ENCODE peak calls at places on chromosomes 3 and 15, in seven cellular contexts. One of them, this sample, is unnamed. For H3K4me1, the result is how much of the 10 kb centered on the place peaks cover.

GRCh38 chr15:67039349-67040075 is 25.9 kb upstream of the SMAD3 start:
- DNase-seq in CD8-positive, alpha-beta memory T cell: no peak
- DNase-seq in heart right ventricle: no peak
- DNase-seq in heart left ventricle: no peak
- DNase-seq in transverse colon: no peak
- DNase-seq in CD4-positive, CD25-positive, alpha-beta regulatory T cell: no peak
- DNase-seq in neuronal stem cell: peak
- DNase-seq in this sample: peak

GRCh38 chr3:69368129-69368741 is 17.7 kb downstream of the FRMD4B start:
- DNase-seq in CD8-positive, alpha-beta memory T cell: peak
- DNase-seq in heart right ventricle: no peak
- DNase-seq in heart left ventricle: no peak
- DNase-seq in transverse colon: peak
- DNase-seq in CD4-positive, CD25-positive, alpha-beta regulatory T cell: peak
- DNase-seq in neuronal stem cell: no peak
- DNase-seq in this sample: peak

GRCh38 chr3:47583320-47584075 is 4.8 kb upstream of the CSPG5 start:
- DNase-seq in CD8-positive, alpha-beta memory T cell: no peak
- DNase-seq in heart right ventricle: no peak
- DNase-seq in heart left ventricle: no peak
- DNase-seq in transverse colon: no peak
- DNase-seq in CD4-positive, CD25-positive, alpha-beta regulatory T cell: no peak
- DNase-seq in neuronal stem cell: no peak
- DNase-seq in this sample: peak

GRCh38 chr3:164940737-164941136 is 137.6 kb downstream of the SI start:
- DNase-seq in CD8-positive, alpha-beta memory T cell: no peak
- DNase-seq in heart right ventricle: no peak
- DNase-seq in heart left ventricle: no peak
- DNase-seq in transverse colon: no peak
- DNase-seq in CD4-positive, CD25-positive, alpha-beta regulatory T cell: no peak
- DNase-seq in neuronal stem cell: no peak
- DNase-seq in this sample: peak

GRCh38 chr3:43307226-43307625 is 20.9 kb downstream of the SNRK start:
- DNase-seq in CD8-positive, alpha-beta memory T cell: no peak
- DNase-seq in heart right ventricle: no peak
- DNase-seq in heart left ventricle: no peak
- DNase-seq in transverse colon: no peak
- DNase-seq in CD4-positive, CD25-positive, alpha-beta regulatory T cell: no peak
- DNase-seq in neuronal stem cell: no peak
- DNase-seq in this sample: no peak

GRCh38 chr3:126064627-126065258 is 19.2 kb downstream of the SLC41A3 start:
- DNase-seq in CD8-positive, alpha-beta memory T cell: no peak
- DNase-seq in heart right ventricle: no peak
- DNase-seq in heart left ventricle: no peak
- DNase-seq in transverse colon: peak
- DNase-seq in CD4-positive, CD25-positive, alpha-beta regulatory T cell: no peak
- DNase-seq in neuronal stem cell: no peak
- DNase-seq in this sample: no peak

GRCh38 chr3:135576786-135577185 is 388.7 kb upstream of the PPP2R3A start:
- DNase-seq in CD8-positive, alpha-beta memory T cell: no peak
- DNase-seq in heart right ventricle: no peak
- DNase-seq in heart left ventricle: no peak
- DNase-seq in transverse colon: no peak
- DNase-seq in CD4-positive, CD25-positive, alpha-beta regulatory T cell: no peak
- DNase-seq in neuronal stem cell: no peak
- DNase-seq in this sample: no peak

GRCh38 chr3:153026026-153026425 is 136.0 kb upstream of the RAP2B start:
- DNase-seq in CD8-positive, alpha-beta memory T cell: no peak
- DNase-seq in heart right ventricle: no peak
- DNase-seq in heart left ventricle: no peak
- DNase-seq in transverse colon: no peak
- DNase-seq in CD4-positive, CD25-positive, alpha-beta regulatory T cell: peak
- DNase-seq in neuronal stem cell: no peak
- DNase-seq in this sample: no peak

GRCh38 chr3:195086885-195087284 is 184.1 kb downstream of the XXYLT1 start:
- DNase-seq in CD8-positive, alpha-beta memory T cell: no peak
- DNase-seq in heart right ventricle: no peak
- DNase-seq in heart left ventricle: no peak
- DNase-seq in transverse colon: no peak
- DNase-seq in CD4-positive, CD25-positive, alpha-beta regulatory T cell: no peak
- DNase-seq in neuronal stem cell: no peak
- DNase-seq in this sample: no peak

GRCh38 chr15:68340711-68341671 is 63.4 kb downstream of the FEM1B start:
- DNase-seq in CD8-positive, alpha-beta memory T cell: no peak
- DNase-seq in heart right ventricle: no peak
- DNase-seq in heart left ventricle: no peak
- DNase-seq in transverse colon: no peak
- DNase-seq in CD4-positive, CD25-positive, alpha-beta regulatory T cell: no peak
- DNase-seq in neuronal stem cell: no peak
- DNase-seq in this sample: no peak

GRCh38 chr15:77862651-77863104 is 214.8 kb downstream of the TBC1D2B start:
- DNase-seq in CD8-positive, alpha-beta memory T cell: no peak
- DNase-seq in heart right ventricle: no peak
- DNase-seq in heart left ventricle: no peak
- DNase-seq in transverse colon: no peak
- DNase-seq in CD4-positive, CD25-positive, alpha-beta regulatory T cell: no peak
- DNase-seq in neuronal stem cell: no peak
- DNase-seq in this sample: no peak

GRCh38 chr3:159045279-159045678 is 243.4 kb downstream of the MFSD1 start:
- DNase-seq in CD8-positive, alpha-beta memory T cell: no peak
- DNase-seq in heart right ventricle: no peak
- DNase-seq in heart left ventricle: no peak
- DNase-seq in transverse colon: no peak
- DNase-seq in CD4-positive, CD25-positive, alpha-beta regulatory T cell: no peak
- DNase-seq in neuronal stem cell: no peak
- DNase-seq in this sample: no peak

GRCh38 chr15:62807539-62808130 is 234.9 kb upstream of the TPM1 start:
- DNase-seq in CD8-positive, alpha-beta memory T cell: no peak
- DNase-seq in heart right ventricle: no peak
- DNase-seq in heart left ventricle: no peak
- DNase-seq in transverse colon: no peak
- DNase-seq in CD4-positive, CD25-positive, alpha-beta regulatory T cell: no peak
- DNase-seq in neuronal stem cell: no peak
- DNase-seq in this sample: no peak

GRCh38 chr3:24365168-24365567 is 129.5 kb downstream of the THRB start:
- DNase-seq in CD8-positive, alpha-beta memory T cell: no peak
- DNase-seq in heart right ventricle: peak
- DNase-seq in heart left ventricle: peak
- DNase-seq in transverse colon: peak
- DNase-seq in CD4-positive, CD25-positive, alpha-beta regulatory T cell: no peak
- DNase-seq in neuronal stem cell: no peak
- DNase-seq in this sample: peak

GRCh38 chr3:196774191-196774820 is 34.6 kb downstream of the PAK2 start:
- DNase-seq in CD8-positive, alpha-beta memory T cell: no peak
- DNase-seq in heart right ventricle: no peak
- DNase-seq in heart left ventricle: no peak
- DNase-seq in transverse colon: no peak
- DNase-seq in CD4-positive, CD25-positive, alpha-beta regulatory T cell: no peak
- DNase-seq in neuronal stem cell: no peak
- DNase-seq in this sample: peak

GRCh38 chr3:11530153-11530721 is 113.5 kb downstream of the VGLL4 start:
- DNase-seq in CD8-positive, alpha-beta memory T cell: no peak
- DNase-seq in heart right ventricle: peak
- DNase-seq in heart left ventricle: no peak
- DNase-seq in transverse colon: no peak
- DNase-seq in CD4-positive, CD25-positive, alpha-beta regulatory T cell: no peak
- DNase-seq in neuronal stem cell: no peak
- DNase-seq in this sample: peak

GRCh38 chr15:35166730-35167359 is 81.8 kb upstream of the NANOGP8 start:
- DNase-seq in CD8-positive, alpha-beta memory T cell: no peak
- DNase-seq in heart right ventricle: no peak
- DNase-seq in heart left ventricle: no peak
- DNase-seq in transverse colon: no peak
- DNase-seq in CD4-positive, CD25-positive, alpha-beta regulatory T cell: no peak
- DNase-seq in neuronal stem cell: no peak
- DNase-seq in this sample: no peak

GRCh38 chr15:31353931-31354330 is 27.3 kb downstream of the KLF13 start:
- DNase-seq in CD8-positive, alpha-beta memory T cell: no peak
- DNase-seq in heart right ventricle: peak
- DNase-seq in heart left ventricle: peak
- DNase-seq in transverse colon: no peak
- DNase-seq in CD4-positive, CD25-positive, alpha-beta regulatory T cell: no peak
- DNase-seq in neuronal stem cell: no peak
- DNase-seq in this sample: no peak

DNA sequence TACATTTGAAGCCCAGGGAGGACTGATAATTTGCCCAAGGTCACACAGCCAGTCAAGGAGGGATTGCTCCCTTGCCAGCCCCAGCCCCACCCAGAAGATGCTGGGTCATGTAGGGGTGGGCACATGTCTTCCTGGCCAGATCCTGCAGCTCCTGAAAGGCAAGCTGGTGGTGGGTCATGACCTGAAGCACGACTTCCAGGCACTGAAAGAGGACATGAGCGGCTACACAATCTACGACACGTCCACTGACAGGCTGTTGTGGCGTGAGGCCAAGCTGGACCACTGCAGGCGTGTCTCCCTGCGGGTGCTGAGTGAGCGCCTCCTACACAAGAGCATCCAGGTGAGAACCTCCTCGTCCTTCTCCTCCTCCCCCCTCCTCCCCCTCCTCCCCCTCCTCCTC is 13.2 kb downstream of the ISG20 start:
- DNase-seq in CD8-positive, alpha-beta memory T cell: no peak
- DNase-seq in heart right ventricle: no peak
- DNase-seq in heart left ventricle: no peak
- DNase-seq in transverse colon: no peak
- DNase-seq in CD4-positive, CD25-positive, alpha-beta regulatory T cell: no peak
- DNase-seq in neuronal stem cell: no peak
- DNase-seq in this sample: no peak
- H3K4me1 ChIP-seq in CD8-positive, alpha-beta memory T cell: half or more
- H3K4me1 ChIP-seq in heart right ventricle: under half
- H3K4me1 ChIP-seq in heart left ventricle: under half
- H3K4me1 ChIP-seq in transverse colon: under half
- H3K4me1 ChIP-seq in CD4-positive, CD25-positive, alpha-beta regulatory T cell: half or more
- H3K4me1 ChIP-seq in neuronal stem cell: under half
- H3K4me1 ChIP-seq in this sample: under half

DNA sequence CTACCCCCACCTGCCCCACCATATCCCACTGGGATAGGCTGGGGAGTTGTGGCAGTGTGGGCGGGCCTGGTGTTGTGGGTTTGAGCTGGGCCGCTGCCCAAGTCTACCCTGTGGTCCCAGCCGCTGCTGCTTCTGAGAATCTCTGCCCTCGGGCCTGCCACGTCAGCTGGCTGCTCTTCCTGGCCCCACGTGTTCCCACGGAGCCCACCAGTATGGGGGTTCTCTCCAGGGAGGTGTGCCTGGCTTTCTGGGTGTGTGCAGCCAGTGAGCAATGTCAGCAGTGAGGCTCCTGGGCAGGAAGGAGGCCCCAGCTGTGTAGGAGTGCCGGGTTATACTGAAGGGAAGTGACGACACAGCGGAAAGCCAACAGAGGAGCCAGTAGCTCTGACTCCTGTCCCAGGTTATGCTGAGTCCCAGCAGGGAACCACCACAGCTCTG is 10.5 kb downstream of the GNAI2 start:
- DNase-seq in CD8-positive, alpha-beta memory T cell: peak
- DNase-seq in heart right ventricle: peak
- DNase-seq in heart left ventricle: peak
- DNase-seq in transverse colon: peak
- DNase-seq in CD4-positive, CD25-positive, alpha-beta regulatory T cell: peak
- DNase-seq in neuronal stem cell: no peak
- DNase-seq in this sample: peak
- H3K4me1 ChIP-seq in CD8-positive, alpha-beta memory T cell: half or more
- H3K4me1 ChIP-seq in heart right ventricle: half or more
- H3K4me1 ChIP-seq in heart left ventricle: half or more
- H3K4me1 ChIP-seq in transverse colon: half or more
- H3K4me1 ChIP-seq in CD4-positive, CD25-positive, alpha-beta regulatory T cell: half or more
- H3K4me1 ChIP-seq in neuronal stem cell: under half
- H3K4me1 ChIP-seq in this sample: under half

GRCh38 chr3:128369881-128370642 is 96.6 kb downstream of the DNAJB8 start:
- DNase-seq in CD8-positive, alpha-beta memory T cell: no peak
- DNase-seq in heart right ventricle: no peak
- DNase-seq in heart left ventricle: no peak
- DNase-seq in transverse colon: no peak
- DNase-seq in CD4-positive, CD25-positive, alpha-beta regulatory T cell: no peak
- DNase-seq in neuronal stem cell: no peak
- DNase-seq in this sample: no peak
- H3K4me1 ChIP-seq in CD8-positive, alpha-beta memory T cell: under half
- H3K4me1 ChIP-seq in heart right ventricle: half or more
- H3K4me1 ChIP-seq in heart left ventricle: half or more
- H3K4me1 ChIP-seq in transverse colon: under half
- H3K4me1 ChIP-seq in CD4-positive, CD25-positive, alpha-beta regulatory T cell: under half
- H3K4me1 ChIP-seq in neuronal stem cell: under half
- H3K4me1 ChIP-seq in this sample: under half

GRCh38 chr3:4323246-4324027 is 20.3 kb downstream of the SETMAR start:
- DNase-seq in CD8-positive, alpha-beta memory T cell: no peak
- DNase-seq in heart right ventricle: no peak
- DNase-seq in heart left ventricle: no peak
- DNase-seq in transverse colon: no peak
- DNase-seq in CD4-positive, CD25-positive, alpha-beta regulatory T cell: no peak
- DNase-seq in neuronal stem cell: no peak
- DNase-seq in this sample: no peak
- H3K4me1 ChIP-seq in CD8-positive, alpha-beta memory T cell: under half
- H3K4me1 ChIP-seq in heart right ventricle: under half
- H3K4me1 ChIP-seq in heart left ventricle: under half
- H3K4me1 ChIP-seq in transverse colon: under half
- H3K4me1 ChIP-seq in CD4-positive, CD25-positive, alpha-beta regulatory T cell: under half
- H3K4me1 ChIP-seq in neuronal stem cell: under half
- H3K4me1 ChIP-seq in this sample: under half

GRCh38 chr15:99132122-99132521 is 27.2 kb downstream of the SYNM start:
- DNase-seq in CD8-positive, alpha-beta memory T cell: no peak
- DNase-seq in heart right ventricle: no peak
- DNase-seq in heart left ventricle: no peak
- DNase-seq in transverse colon: no peak
- DNase-seq in CD4-positive, CD25-positive, alpha-beta regulatory T cell: no peak
- DNase-seq in neuronal stem cell: no peak
- DNase-seq in this sample: no peak

GRCh38 chr15:99130765-99131440 is 26.0 kb downstream of the SYNM start:
- DNase-seq in CD8-positive, alpha-beta memory T cell: no peak
- DNase-seq in heart right ventricle: no peak
- DNase-seq in heart left ventricle: no peak
- DNase-seq in transverse colon: no peak
- DNase-seq in CD4-positive, CD25-positive, alpha-beta regulatory T cell: no peak
- DNase-seq in neuronal stem cell: no peak
- DNase-seq in this sample: no peak

GRCh38 chr15:99129644-99130043 is 24.8 kb downstream of the SYNM start:
- DNase-seq in CD8-positive, alpha-beta memory T cell: no peak
- DNase-seq in heart right ventricle: no peak
- DNase-seq in heart left ventricle: no peak
- DNase-seq in transverse colon: no peak
- DNase-seq in CD4-positive, CD25-positive, alpha-beta regulatory T cell: no peak
- DNase-seq in neuronal stem cell: no peak
- DNase-seq in this sample: no peak

GRCh38 chr15:99131441-99132023 is 26.7 kb downstream of the SYNM start:
- DNase-seq in CD8-positive, alpha-beta memory T cell: no peak
- DNase-seq in heart right ventricle: no peak
- DNase-seq in heart left ventricle: no peak
- DNase-seq in transverse colon: no peak
- DNase-seq in CD4-positive, CD25-positive, alpha-beta regulatory T cell: no peak
- DNase-seq in neuronal stem cell: no peak
- DNase-seq in this sample: no peak

GRCh38 chr15:99130314-99130713 is 25.4 kb downstream of the SYNM start:
- DNase-seq in CD8-positive, alpha-beta memory T cell: no peak
- DNase-seq in heart right ventricle: no peak
- DNase-seq in heart left ventricle: no peak
- DNase-seq in transverse colon: no peak
- DNase-seq in CD4-positive, CD25-positive, alpha-beta regulatory T cell: no peak
- DNase-seq in neuronal stem cell: no peak
- DNase-seq in this sample: no peak
- H3K4me1 ChIP-seq in CD8-positive, alpha-beta memory T cell: under half
- H3K4me1 ChIP-seq in heart right ventricle: under half
- H3K4me1 ChIP-seq in heart left ventricle: half or more
- H3K4me1 ChIP-seq in transverse colon: under half
- H3K4me1 ChIP-seq in CD4-positive, CD25-positive, alpha-beta regulatory T cell: under half
- H3K4me1 ChIP-seq in neuronal stem cell: under half
- H3K4me1 ChIP-seq in this sample: under half